ENCODE peak calls at places on chromosomes 11 and 22, in five cellular contexts. Q is IMR-90, W is mesendoderm, U is GM23338, F is mesenchymal stem cell. P is an unnamed sample.

GRCh38 chr11:100667449-100667848 is 19.6 kb upstream of the ARHGAP42 start:
- DNase-seq in F (no peak), W (no peak), Q (no peak), U (no peak), P (no peak)

GRCh38 chr22:36215976-36216375 is 14.4 kb upstream of the APOL4 start:
- DNase-seq in W (no peak), U (no peak), Q (no peak), F (no peak), P (peak; percentile 13)

GRCh38 chr22:45475063-45475747 is 27.5 kb upstream of the FBLN1 start:
- DNase-seq in W (peak; percentile 48), Q (peak; percentile 57), U (no peak), F (no peak), P (no peak)

GRCh38 chr11:43674566-43674965 is 6.0 kb upstream of the HSD17B12 start:
- DNase-seq in Q (no peak), F (no peak), W (no peak), U (no peak), P (no peak)

GRCh38 chr11:15913261-15913660 is 443.1 kb downstream of the SOX6 start:
- DNase-seq in F (no peak), W (no peak), U (no peak), Q (no peak), P (peak; percentile 17)

GRCh38 chr22:28398987-28399386 is 280.7 kb downstream of the TTC28 start:
- DNase-seq in W (no peak), F (no peak), Q (peak; percentile 28), U (no peak), P (no peak)

GRCh38 chr11:95132956-95133355 is 43.3 kb downstream of the ENDOD1 start:
- DNase-seq in U (no peak), F (no peak), W (no peak), Q (no peak), P (no peak)

GRCh38 chr11:82577246-82577645 is 156.4 kb downstream of the FAM181B start:
- DNase-seq in U (no peak), Q (no peak), W (no peak), F (no peak), P (no peak)

GRCh38 chr11:2267871-2268825 is 2.2 kb downstream of the ASCL2 start:
- DNase-seq in W (no peak), Q (no peak), U (peak; percentile 15), F (no peak), P (no peak)

GRCh38 chr22:42397332-42398246 is 34.6 kb downstream of the NFAM1 start:
- DNase-seq in W (no peak), Q (no peak), U (no peak), F (no peak), P (no peak)

GRCh38 chr11:88292156-88292844 is 45.2 kb downstream of the CTSC start:
- DNase-seq in Q (peak; percentile 22), U (no peak), W (no peak), F (no peak), P (peak; percentile 22)

GRCh38 chr11:126489791-126490190 is 134.3 kb downstream of the ST3GAL4 start:
- DNase-seq in W (no peak), Q (peak; percentile 41), U (no peak), F (no peak), P (peak; percentile 51)

GRCh38 chr22:46902436-46902835 is 140.0 kb downstream of the TBC1D22A start:
- DNase-seq in F (no peak), W (peak; percentile 52), U (no peak), Q (no peak), P (no peak)

GRCh38 chr11:95917188-95918036 is 6.5 kb downstream of the MTMR2 start:
- DNase-seq in W (peak; percentile 21), Q (peak; percentile 30), U (no peak), F (no peak), P (peak; percentile 63)

GRCh38 chr11:57640068-57640800 is 9.5 kb downstream of the YPEL4 start:
- DNase-seq in F (peak; percentile 22), Q (no peak), U (no peak), W (no peak), P (no peak)

DNA sequence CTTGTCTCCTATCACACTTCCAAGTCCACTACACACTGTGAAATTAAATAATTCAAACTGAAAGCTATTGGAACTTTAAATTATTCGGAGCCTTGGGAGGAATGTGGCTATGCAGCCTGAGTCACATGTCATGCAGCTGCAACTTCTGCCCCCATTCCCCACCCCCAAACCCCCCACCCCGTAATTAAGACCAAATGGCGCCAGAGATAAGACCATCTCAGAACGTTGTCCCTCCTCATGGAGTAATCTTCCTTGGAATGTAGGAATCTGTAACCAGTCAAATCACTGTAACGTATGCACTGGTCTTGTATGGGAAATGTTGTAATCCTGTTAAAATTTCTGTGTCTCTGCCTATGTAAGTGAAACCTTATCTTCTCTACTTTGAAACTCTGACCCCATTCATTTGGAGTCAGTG is 37.0 kb downstream of the GAB2 start:
- DNase-seq in U (no peak), Q (peak; percentile 90), W (peak; percentile 96), F (peak; percentile 41), P (peak; percentile 65)
- H3K4me3 ChIP-seq in U (no peak overlapping the region), Q (no peak overlapping the region), W (no peak overlapping the region), F (no peak overlapping the region), P (no peak overlapping the region)

GRCh38 chr11:116782728-116783127 is 5.1 kb downstream of the ZPR1 start:
- DNase-seq in F (peak; percentile 41), Q (peak; percentile 50), U (no peak), W (no peak), P (peak; percentile 54)
- H3K4me2 ChIP-seq in F (no peak overlapping the region), Q (no peak overlapping the region), U (no peak overlapping the region), W (no peak overlapping the region), P (no peak overlapping the region)

GRCh38 chr11:50072226-50073112 is 39.8 kb downstream of the OR4C45 start:
- DNase-seq in Q (no peak), W (no peak), U (no peak), F (no peak), P (no peak)

GRCh38 chr11:50073113-50074105 is 40.7 kb downstream of the OR4C45 start:
- DNase-seq in U (no peak), W (no peak), Q (no peak), F (no peak), P (no peak)

GRCh38 chr11:50070389-50070788 is 37.7 kb downstream of the OR4C45 start:
- DNase-seq in F (no peak), Q (no peak), W (no peak), U (no peak), P (no peak)

GRCh38 chr11:50074161-50074560 is 41.5 kb downstream of the OR4C45 start:
- DNase-seq in U (no peak), W (no peak), Q (no peak), F (no peak), P (no peak)

GRCh38 chr11:50071584-50072225 is 39.0 kb downstream of the OR4C45 start:
- DNase-seq in W (no peak), F (no peak), Q (no peak), U (no peak), P (no peak)
- H3K4me3 ChIP-seq in W (no peak overlapping the region), F (no peak overlapping the region), Q (no peak overlapping the region), U (no peak overlapping the region), P (no peak overlapping the region)

DNA sequence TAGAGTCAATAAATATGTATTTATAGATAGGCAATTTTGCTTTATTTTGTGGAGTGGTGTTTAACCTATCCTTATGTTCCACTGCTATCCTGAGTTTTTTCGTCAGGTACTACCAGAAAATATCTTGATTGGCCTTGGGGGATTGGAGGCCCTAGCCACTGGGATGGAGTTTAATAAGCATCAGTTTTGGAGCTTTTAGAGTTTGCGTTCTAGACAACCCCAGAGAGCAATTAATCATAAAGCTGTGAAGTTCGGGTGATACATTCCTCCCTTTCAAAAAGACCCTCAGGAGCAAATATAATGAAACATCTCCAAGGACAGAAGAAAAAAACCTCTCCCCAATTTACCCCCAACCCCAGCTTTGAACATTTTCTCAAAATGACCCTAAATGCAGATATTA is at the start of gene OR5A1:
- DNase-seq in Q (no peak), U (no peak), W (no peak), F (no peak), P (no peak)
- H3K4me2 ChIP-seq in Q (no peak within 1 kb of the TSS), U (no peak within 1 kb of the TSS), W (no peak within 1 kb of the TSS), F (no peak within 1 kb of the TSS), P (no peak within 1 kb of the TSS)

GRCh38 chr11:70862093-70862492 is 390.3 kb downstream of the SHANK2 start:
- DNase-seq in W (no peak), U (no peak), F (no peak), Q (no peak), P (no peak)
- H3K4me3 ChIP-seq in W (no peak overlapping the region), U (no peak overlapping the region), F (no peak overlapping the region), Q (no peak overlapping the region), P (no peak overlapping the region)

GRCh38 chr22:23306438-23306921 is 126.2 kb downstream of the BCR start:
- DNase-seq in W (no peak), F (peak; percentile 96), U (no peak), Q (peak; percentile 74), P (peak; percentile 64)

GRCh38 chr22:23306926-23307325 is 126.6 kb downstream of the BCR start:
- DNase-seq in F (no peak), W (no peak), U (no peak), Q (no peak), P (no peak)

GRCh38 chr22:23302171-23303002 is 122.1 kb downstream of the BCR start:
- DNase-seq in U (no peak), Q (no peak), W (no peak), F (peak; percentile 16), P (peak; percentile 30)

GRCh38 chr22:23305922-23306374 is 125.6 kb downstream of the BCR start:
- DNase-seq in U (no peak), F (peak; percentile 97), W (no peak), Q (peak; percentile 81), P (peak; percentile 71)

GRCh38 chr22:23305321-23305910 is 125.1 kb downstream of the BCR start:
- DNase-seq in Q (peak; percentile 80), F (peak; percentile 82), W (no peak), U (no peak), P (peak; percentile 61)
- H3K4me2 ChIP-seq in Q (peak overlapping the region; percentile 41), F (no peak overlapping the region), W (no peak overlapping the region), U (no peak overlapping the region), P (peak overlapping the region; percentile 40)

DNA sequence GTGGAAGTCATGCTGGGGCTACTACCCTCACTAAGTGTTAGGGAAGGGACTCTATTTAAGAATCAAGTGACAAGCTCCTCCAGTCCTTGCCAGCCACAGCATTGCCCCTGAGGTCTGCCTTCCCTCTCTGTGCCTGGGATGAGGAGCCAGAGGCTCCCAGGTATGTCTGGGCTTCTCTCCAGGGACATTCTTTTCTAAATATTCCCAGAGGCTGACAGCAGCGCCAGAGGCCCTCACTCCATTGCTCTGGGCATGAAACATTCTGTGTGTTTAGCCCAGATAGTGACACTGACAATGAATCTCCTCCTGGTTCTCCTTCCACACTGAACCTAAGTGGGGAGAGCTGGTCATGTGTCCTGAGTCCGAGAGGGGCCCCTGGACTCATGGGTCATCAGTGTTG is 2.2 kb downstream of the OR51E1 start:
- DNase-seq in F (no peak), Q (no peak), U (no peak), W (no peak), P (no peak)
- H3K4me3 ChIP-seq in F (no peak overlapping the region), Q (no peak overlapping the region), U (no peak overlapping the region), W (no peak overlapping the region), P (no peak overlapping the region)

DNA sequence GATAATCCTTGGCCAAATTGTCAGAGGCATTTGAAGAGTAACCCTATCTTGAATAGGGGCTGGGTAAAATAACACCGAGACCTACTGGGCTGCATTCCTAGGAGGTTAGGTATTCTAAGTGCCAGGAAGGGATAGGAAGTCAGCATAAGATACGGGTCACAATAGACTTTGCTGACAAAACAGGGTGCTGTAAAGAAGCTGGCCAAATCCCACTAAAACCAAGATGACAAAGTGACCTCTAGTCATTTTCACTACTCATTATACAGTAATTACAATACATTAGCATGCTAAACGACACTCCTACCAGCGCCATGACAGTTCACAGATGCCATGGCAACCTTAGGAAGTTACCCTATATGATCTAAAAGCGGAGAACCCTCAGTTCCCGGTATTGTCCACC is 964 bp upstream of the REXO2 start:
- DNase-seq in W (peak; percentile 97), U (peak; percentile 80), Q (peak; percentile 4), F (peak; percentile 15), P (peak; percentile 47)
- H3K4me2 ChIP-seq in W (peak overlapping the region; percentile 11), U (peak overlapping the region; percentile 87), Q (no peak overlapping the region), F (peak overlapping the region; percentile 51), P (no peak overlapping the region)

GRCh38 chr11:41895106-41895505 is 435.7 kb upstream of the LRRC4C start:
- DNase-seq in F (no peak), Q (no peak), W (no peak), U (no peak), P (no peak)
- H3K4me3 ChIP-seq in F (no peak overlapping the region), Q (no peak overlapping the region), W (no peak overlapping the region), U (no peak overlapping the region), P (no peak overlapping the region)